ENCODE peak calls at places on chromosome X, in seven cellular contexts. One of them, this sample, is unnamed.

GRCh38 chrX:133610056-133610455 is 194.8 kb upstream of the GPC4 start:
- DNase-seq in activated T-cell treated with anti-CD3 and anti-CD28 coated beads, Interleukin-2, amount 50 U/mL, for 4 hours: no peak
- DNase-seq in fibroblast of the aortic adventitia: peak
- DNase-seq in lower lobe of right lung: no peak
- DNase-seq in AG08395: peak
- DNase-seq in GM03348: no peak
- DNase-seq in mucosa of descending colon: no peak
- DNase-seq in this sample: no peak

GRCh38 chrX:153925739-153926593 is at the start of gene ARHGAP4:
- DNase-seq in activated T-cell treated with anti-CD3 and anti-CD28 coated beads, Interleukin-2, amount 50 U/mL, for 4 hours: peak
- DNase-seq in fibroblast of the aortic adventitia: no peak
- DNase-seq in lower lobe of right lung: peak
- DNase-seq in AG08395: no peak
- DNase-seq in GM03348: no peak
- DNase-seq in mucosa of descending colon: peak
- DNase-seq in this sample: no peak

GRCh38 chrX:135535077-135535630 is 14.7 kb downstream of the INTS6L start:
- DNase-seq in activated T-cell treated with anti-CD3 and anti-CD28 coated beads, Interleukin-2, amount 50 U/mL, for 4 hours: no peak
- DNase-seq in fibroblast of the aortic adventitia: no peak
- DNase-seq in lower lobe of right lung: no peak
- DNase-seq in AG08395: no peak
- DNase-seq in GM03348: no peak
- DNase-seq in mucosa of descending colon: no peak
- DNase-seq in this sample: no peak

GRCh38 chrX:77740376-77740905 is 45.6 kb downstream of the ATRX start:
- DNase-seq in activated T-cell treated with anti-CD3 and anti-CD28 coated beads, Interleukin-2, amount 50 U/mL, for 4 hours: no peak
- DNase-seq in fibroblast of the aortic adventitia: no peak
- DNase-seq in lower lobe of right lung: no peak
- DNase-seq in AG08395: no peak
- DNase-seq in GM03348: no peak
- DNase-seq in mucosa of descending colon: no peak
- DNase-seq in this sample: no peak

GRCh38 chrX:99305573-99305972 is 1104.5 kb downstream of the PCDH19 start:
- DNase-seq in activated T-cell treated with anti-CD3 and anti-CD28 coated beads, Interleukin-2, amount 50 U/mL, for 4 hours: no peak
- DNase-seq in fibroblast of the aortic adventitia: no peak
- DNase-seq in lower lobe of right lung: no peak
- DNase-seq in AG08395: no peak
- DNase-seq in GM03348: no peak
- DNase-seq in mucosa of descending colon: no peak
- DNase-seq in this sample: no peak

GRCh38 chrX:11016728-11017127 is 94.4 kb upstream of the HCCS start:
- DNase-seq in activated T-cell treated with anti-CD3 and anti-CD28 coated beads, Interleukin-2, amount 50 U/mL, for 4 hours: no peak
- DNase-seq in fibroblast of the aortic adventitia: no peak
- DNase-seq in lower lobe of right lung: no peak
- DNase-seq in AG08395: no peak
- DNase-seq in GM03348: peak
- DNase-seq in mucosa of descending colon: no peak
- DNase-seq in this sample: no peak

GRCh38 chrX:66635360-66635759 is 3.5 kb downstream of the EDA2R start:
- DNase-seq in activated T-cell treated with anti-CD3 and anti-CD28 coated beads, Interleukin-2, amount 50 U/mL, for 4 hours: no peak
- DNase-seq in fibroblast of the aortic adventitia: peak
- DNase-seq in lower lobe of right lung: no peak
- DNase-seq in AG08395: peak
- DNase-seq in GM03348: peak
- DNase-seq in mucosa of descending colon: no peak
- DNase-seq in this sample: no peak

GRCh38 chrX:153726286-153727107 is 1.8 kb downstream of the ABCD1 start:
- DNase-seq in activated T-cell treated with anti-CD3 and anti-CD28 coated beads, Interleukin-2, amount 50 U/mL, for 4 hours: peak
- DNase-seq in fibroblast of the aortic adventitia: peak
- DNase-seq in lower lobe of right lung: peak
- DNase-seq in AG08395: peak
- DNase-seq in GM03348: peak
- DNase-seq in mucosa of descending colon: peak
- DNase-seq in this sample: peak

GRCh38 chrX:136148391-136148790 is 1.1 kb downstream of the FHL1 start:
- DNase-seq in activated T-cell treated with anti-CD3 and anti-CD28 coated beads, Interleukin-2, amount 50 U/mL, for 4 hours: no peak
- DNase-seq in fibroblast of the aortic adventitia: no peak
- DNase-seq in lower lobe of right lung: no peak
- DNase-seq in AG08395: no peak
- DNase-seq in GM03348: no peak
- DNase-seq in mucosa of descending colon: no peak
- DNase-seq in this sample: no peak

GRCh38 chrX:118495061-118495921 is at the start of gene DOCK11:
- DNase-seq in activated T-cell treated with anti-CD3 and anti-CD28 coated beads, Interleukin-2, amount 50 U/mL, for 4 hours: peak
- DNase-seq in fibroblast of the aortic adventitia: peak
- DNase-seq in lower lobe of right lung: peak
- DNase-seq in AG08395: peak
- DNase-seq in GM03348: peak
- DNase-seq in mucosa of descending colon: peak
- DNase-seq in this sample: peak

GRCh38 chrX:129663171-129663570 is 8.4 kb upstream of the APLN start:
- DNase-seq in activated T-cell treated with anti-CD3 and anti-CD28 coated beads, Interleukin-2, amount 50 U/mL, for 4 hours: no peak
- DNase-seq in fibroblast of the aortic adventitia: peak
- DNase-seq in lower lobe of right lung: no peak
- DNase-seq in AG08395: no peak
- DNase-seq in GM03348: peak
- DNase-seq in mucosa of descending colon: no peak
- DNase-seq in this sample: no peak

GRCh38 chrX:71996826-71997225 is 86.2 kb downstream of the NHSL2 start:
- DNase-seq in activated T-cell treated with anti-CD3 and anti-CD28 coated beads, Interleukin-2, amount 50 U/mL, for 4 hours: no peak
- DNase-seq in fibroblast of the aortic adventitia: peak
- DNase-seq in lower lobe of right lung: no peak
- DNase-seq in AG08395: peak
- DNase-seq in GM03348: peak
- DNase-seq in mucosa of descending colon: no peak
- DNase-seq in this sample: no peak

GRCh38 chrX:133399411-133399810 is 15.9 kb downstream of the GPC4 start:
- DNase-seq in activated T-cell treated with anti-CD3 and anti-CD28 coated beads, Interleukin-2, amount 50 U/mL, for 4 hours: no peak
- DNase-seq in fibroblast of the aortic adventitia: no peak
- DNase-seq in lower lobe of right lung: no peak
- DNase-seq in AG08395: no peak
- DNase-seq in GM03348: no peak
- DNase-seq in mucosa of descending colon: no peak
- DNase-seq in this sample: no peak

GRCh38 chrX:108199691-108200090 is 108.1 kb downstream of the ATG4A start:
- DNase-seq in activated T-cell treated with anti-CD3 and anti-CD28 coated beads, Interleukin-2, amount 50 U/mL, for 4 hours: no peak
- DNase-seq in fibroblast of the aortic adventitia: peak
- DNase-seq in lower lobe of right lung: no peak
- DNase-seq in AG08395: peak
- DNase-seq in GM03348: peak
- DNase-seq in mucosa of descending colon: no peak
- DNase-seq in this sample: no peak

GRCh38 chrX:54076903-54077302 is 32.6 kb upstream of the PHF8 start:
- DNase-seq in activated T-cell treated with anti-CD3 and anti-CD28 coated beads, Interleukin-2, amount 50 U/mL, for 4 hours: no peak
- DNase-seq in fibroblast of the aortic adventitia: peak
- DNase-seq in lower lobe of right lung: no peak
- DNase-seq in AG08395: peak
- DNase-seq in GM03348: peak
- DNase-seq in mucosa of descending colon: no peak
- DNase-seq in this sample: no peak

GRCh38 chrX:109472939-109473713 is 8.8 kb downstream of the GUCY2F start:
- DNase-seq in activated T-cell treated with anti-CD3 and anti-CD28 coated beads, Interleukin-2, amount 50 U/mL, for 4 hours: no peak
- DNase-seq in fibroblast of the aortic adventitia: peak
- DNase-seq in lower lobe of right lung: no peak
- DNase-seq in AG08395: peak
- DNase-seq in GM03348: peak
- DNase-seq in mucosa of descending colon: no peak
- DNase-seq in this sample: no peak

GRCh38 chrX:96182366-96182765 is 502.3 kb upstream of the DIAPH2 start:
- DNase-seq in activated T-cell treated with anti-CD3 and anti-CD28 coated beads, Interleukin-2, amount 50 U/mL, for 4 hours: no peak
- DNase-seq in fibroblast of the aortic adventitia: peak
- DNase-seq in lower lobe of right lung: no peak
- DNase-seq in AG08395: no peak
- DNase-seq in GM03348: no peak
- DNase-seq in mucosa of descending colon: peak
- DNase-seq in this sample: no peak

GRCh38 chrX:45748443-45748842 is 547.8 kb upstream of the DIPK2B start:
- DNase-seq in activated T-cell treated with anti-CD3 and anti-CD28 coated beads, Interleukin-2, amount 50 U/mL, for 4 hours: no peak
- DNase-seq in fibroblast of the aortic adventitia: no peak
- DNase-seq in lower lobe of right lung: no peak
- DNase-seq in AG08395: no peak
- DNase-seq in GM03348: no peak
- DNase-seq in mucosa of descending colon: no peak
- DNase-seq in this sample: no peak

GRCh38 chrX:152601848-152602616 is 35.7 kb upstream of the GABRQ start:
- DNase-seq in activated T-cell treated with anti-CD3 and anti-CD28 coated beads, Interleukin-2, amount 50 U/mL, for 4 hours: no peak
- DNase-seq in fibroblast of the aortic adventitia: no peak
- DNase-seq in lower lobe of right lung: no peak
- DNase-seq in AG08395: no peak
- DNase-seq in GM03348: no peak
- DNase-seq in mucosa of descending colon: no peak
- DNase-seq in this sample: no peak

This sample was measured in pancreas.